ENCODE peak calls at places on chromosomes 2 and 18, in six cellular contexts. B, P, E, Y, U and F are unnamed samples.

GRCh38 chr2:9779572-9780264 is 63.6 kb upstream of the TAF1B start:
- DNase-seq in Y (no peak), B (no peak), P (no peak), U (no peak), E (no peak), F (no peak)

GRCh38 chr18:76139844-76140243 is 355.2 kb downstream of the ZNF516 start:
- DNase-seq in B (no peak), U (no peak), Y (no peak), E (no peak), P (no peak), F (no peak)

GRCh38 chr2:16189019-16189850 is 248.9 kb downstream of the MYCN start:
- DNase-seq in E (peak), U (no peak), Y (peak), P (no peak), B (no peak), F (no peak)

GRCh38 chr18:23864620-23865019 is 149.9 kb upstream of the TTC39C start:
- DNase-seq in Y (no peak), E (no peak), B (no peak), P (no peak), U (no peak), F (peak)

GRCh38 chr2:128982001-128982400 is 663.3 kb upstream of the HS6ST1 start:
- DNase-seq in Y (no peak), P (no peak), U (no peak), B (no peak), E (no peak), F (no peak)

GRCh38 chr2:1800716-1801388 is 56.5 kb upstream of the PXDN start:
- DNase-seq in U (no peak), Y (no peak), E (no peak), B (no peak), P (no peak), F (no peak)

GRCh38 chr2:241841181-241842066 is 17.3 kb downstream of the PDCD1 start:
- DNase-seq in B (peak), Y (no peak), P (no peak), E (no peak), U (no peak), F (no peak)

GRCh38 chr18:76426738-76427305 is 68.2 kb downstream of the ZNF516 start:
- DNase-seq in E (no peak), B (no peak), U (peak), Y (no peak), P (no peak), F (no peak)

GRCh38 chr18:54444309-54444914 is 86.7 kb downstream of the C18orf54 start:
- DNase-seq in Y (peak), P (peak), E (peak), U (peak), B (peak), F (peak)

GRCh38 chr18:51588616-51589015 is 391.1 kb upstream of the MEX3C start:
- DNase-seq in Y (no peak), P (no peak), U (no peak), E (no peak), B (no peak), F (no peak)

GRCh38 chr2:177165103-177165583 is 47.5 kb upstream of the HNRNPA3 start:
- DNase-seq in P (no peak), E (peak), B (peak), U (no peak), Y (no peak), F (no peak)

GRCh38 chr2:198116652-198117175 is 312.3 kb downstream of the PLCL1 start:
- DNase-seq in U (no peak), B (no peak), P (no peak), Y (no peak), E (no peak), F (no peak)